ENCODE peak calls at places on chromosomes 5 and 9, in four cellular contexts. Q, P, O and T are unnamed samples.

GRCh38 chr9:121782514-121783110 is 131.2 kb downstream of the DAB2IP start:
- DNase-seq in P (no peak), O (no peak), Q (no peak), T (no peak)

GRCh38 chr5:149641000-149641576 is 59.8 kb downstream of the ARHGEF37 start:
- DNase-seq in P (peak), Q (peak), O (no peak), T (no peak)

GRCh38 chr9:37997636-37998374 is 71.2 kb downstream of the SHB start:
- DNase-seq in P (no peak), O (no peak), Q (no peak), T (no peak)

GRCh38 chr5:141914154-141914743 is 9.4 kb upstream of the DELE1 start:
- DNase-seq in P (peak), O (no peak), Q (no peak), T (peak)

GRCh38 chr5:14959443-14960119 is 88.0 kb upstream of the ANKH start:
- DNase-seq in P (no peak), O (no peak), Q (peak), T (no peak)

GRCh38 chr5:129899454-129899853 is 4.8 kb upstream of the CHSY3 start:
- DNase-seq in O (no peak), Q (no peak), P (no peak), T (no peak)

GRCh38 chr9:127045148-127045547 is 77.3 kb downstream of the ANGPTL2 start:
- DNase-seq in P (no peak), O (no peak), Q (no peak), T (no peak)

GRCh38 chr5:67799732-67800234 is 415.8 kb upstream of the PIK3R1 start:
- DNase-seq in O (no peak), P (no peak), Q (peak), T (no peak)

GRCh38 chr9:89664896-89665329 is 60.1 kb downstream of the GADD45G start:
- DNase-seq in O (no peak), P (no peak), Q (no peak), T (no peak)

GRCh38 chr5:146103594-146103993 is 1.8 kb downstream of the PLAC8L1 start:
- DNase-seq in O (no peak), P (no peak), Q (no peak), T (no peak)

GRCh38 chr5:132253008-132253441 is 4.5 kb upstream of the PDLIM4 start:
- DNase-seq in P (no peak), O (no peak), Q (no peak), T (no peak)

GRCh38 chr9:127664678-127665507 is 41.9 kb upstream of the CFAP157 start:
- DNase-seq in Q (peak), P (no peak), O (no peak), T (no peak)

GRCh38 chr5:135140805-135141204 is 106.8 kb upstream of the PITX1 start:
- DNase-seq in O (no peak), P (no peak), Q (no peak), T (no peak)

GRCh38 chr9:97564291-97565175 is 63.1 kb downstream of the TMOD1 start:
- DNase-seq in P (peak), Q (no peak), O (no peak), T (no peak)

GRCh38 chr5:177362102-177362868 is 4.6 kb downstream of the RGS14 start:
- DNase-seq in P (no peak), O (no peak), Q (no peak), T (no peak)

GRCh38 chr5:33367396-33367795 is 73.4 kb upstream of the TARS1 start:
- DNase-seq in O (no peak), Q (no peak), P (no peak), T (no peak)

GRCh38 chr5:102547161-102547560 is 48.4 kb upstream of the SLCO6A1 start:
- DNase-seq in Q (no peak), P (no peak), O (no peak), T (no peak)

GRCh38 chr9:95175523-95175922 is 142.0 kb downstream of the FANCC start:
- DNase-seq in P (no peak), O (no peak), Q (no peak), T (no peak)

GRCh38 chr5:34488984-34489383 is 167.1 kb upstream of the RAI14 start:
- DNase-seq in P (peak), Q (no peak), O (no peak), T (no peak)

GRCh38 chr9:33025572-33026347 is 687 bp downstream of the DNAJA1 start:
- DNase-seq in O (no peak), P (peak), Q (peak), T (peak)

GRCh38 chr5:132221781-132222648 is 5.6 kb downstream of the P4HA2 start:
- DNase-seq in O (no peak), Q (no peak), P (no peak), T (no peak)

GRCh38 chr5:17415282-17415681 is 82.7 kb upstream of the TAF11L2 start:
- DNase-seq in P (no peak), O (no peak), Q (no peak), T (peak)

GRCh38 chr5:36915653-36916052 is 39.1 kb downstream of the NIPBL start:
- DNase-seq in Q (no peak), P (no peak), O (no peak), T (no peak)

GRCh38 chr5:178695560-178695959 is 34.9 kb downstream of the ZNF354A start:
- DNase-seq in O (no peak), Q (no peak), P (no peak), T (no peak)

GRCh38 chr5:112616812-112617547 is 120.7 kb upstream of the APC start:
- DNase-seq in Q (no peak), O (no peak), P (no peak), T (no peak)

GRCh38 chr5:91319667-91320066 is 63.5 kb downstream of the ARRDC3 start:
- DNase-seq in Q (no peak), P (no peak), O (no peak), T (no peak)

GRCh38 chr5:91318727-91319126 is 64.4 kb downstream of the ARRDC3 start:
- DNase-seq in O (no peak), P (no peak), Q (no peak), T (no peak)
- TF ChIP-seq CREM in O (no peak), P (no peak), Q (no peak), T (no peak)

DNA sequence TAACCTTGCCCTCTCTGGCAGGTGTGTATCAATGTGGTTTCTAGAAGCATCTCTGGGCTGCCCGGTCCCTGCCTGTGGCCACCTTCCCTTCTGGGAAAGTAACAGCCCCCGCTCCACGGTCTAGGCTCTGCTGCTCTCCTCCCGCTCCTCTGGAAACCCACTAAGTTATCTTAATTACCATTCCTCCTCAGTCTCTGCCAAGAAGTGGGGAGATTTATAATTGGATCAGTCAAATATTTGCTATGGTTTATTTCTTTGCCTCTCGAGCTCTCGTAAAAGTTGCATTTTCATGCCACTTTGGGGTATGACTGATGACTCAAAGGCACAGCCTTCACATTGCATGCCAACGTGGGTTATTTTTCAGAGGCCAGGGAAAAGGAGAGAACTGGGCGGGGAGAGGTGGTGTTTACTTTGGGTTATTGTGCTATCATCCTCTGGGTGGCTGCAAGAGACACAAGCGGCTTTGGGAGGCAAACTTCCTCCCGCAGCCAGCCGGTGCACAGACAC is 205.3 kb upstream of the WWC1 start:
- DNase-seq in P (no peak), O (no peak), Q (peak), T (no peak)
- TF ChIP-seq USF2 in P (no peak), O (no peak), Q (no peak), T (no peak)

GRCh38 chr9:87793292-87793691 is 67.4 kb downstream of the CTSL start:
- DNase-seq in P (peak), Q (peak), O (no peak), T (no peak)

GRCh38 chr9:87796232-87796631 is 70.3 kb downstream of the CTSL start:
- DNase-seq in Q (no peak), O (no peak), P (no peak), T (no peak)

GRCh38 chr9:87795178-87795577 is 69.3 kb downstream of the CTSL start:
- DNase-seq in Q (no peak), P (peak), O (no peak), T (no peak)

GRCh38 chr9:87787735-87788134 is 61.8 kb downstream of the CTSL start:
- DNase-seq in O (no peak), Q (no peak), P (peak), T (no peak)

GRCh38 chr9:87792831-87793288 is 66.9 kb downstream of the CTSL start:
- DNase-seq in Q (peak), P (peak), O (peak), T (no peak)
- TF ChIP-seq CREM in Q (no peak), P (peak), O (no peak), T (no peak)

GRCh38 chr5:172788771-172789686 is 18.0 kb upstream of the DUSP1 start:
- DNase-seq in O (no peak), Q (peak), P (peak), T (no peak)
- TF ChIP-seq USF2 in O (no peak), Q (no peak), P (peak), T (no peak)

GRCh38 chr5:56876325-56876724 is 33.1 kb upstream of the SETD9 start:
- DNase-seq in O (no peak), Q (no peak), P (no peak), T (no peak)
- TF ChIP-seq CREM in O (no peak), Q (no peak), P (no peak), T (no peak)